ENCODE peak calls at places on chromosomes 2 and 18, in four cellular contexts. V is left cardiac atrium; L is glutamatergic neuron; N is stimulated activated CD4-positive, alpha-beta T cell treated with anti-CD3 and anti-CD28 coated beads, Interleukin-1b, Interleukin-23, amount 100 ng/mL, for 24 hours. C is an unnamed sample.

GRCh38 chr2:2879776-2880175 is 497.8 kb downstream of the EIPR1 start:
- DNase-seq in V (no peak), L (no peak), N (no peak), C (no peak)

GRCh38 chr2:226475650-226476049 is 324.0 kb downstream of the IRS1 start:
- DNase-seq in V (no peak), L (no peak), N (no peak), C (no peak)

GRCh38 chr2:180781276-180781675 is 199.1 kb upstream of the UBE2E3 start:
- DNase-seq in V (no peak), L (no peak), N (no peak), C (no peak)

GRCh38 chr2:11228692-11229091 is 73.4 kb downstream of the SLC66A3 start:
- DNase-seq in V (no peak), L (no peak), N (no peak), C (no peak)

GRCh38 chr18:58117685-58118403 is 73.8 kb downstream of the NEDD4L start:
- DNase-seq in V (peak), L (no peak), N (no peak), C (no peak)

GRCh38 chr2:159982270-159982669 is 80.1 kb downstream of the PLA2R1 start:
- DNase-seq in V (peak), L (no peak), N (no peak), C (no peak)

GRCh38 chr18:76443519-76444435 is 51.3 kb downstream of the ZNF516 start:
- DNase-seq in V (no peak), L (peak), N (no peak), C (no peak)

GRCh38 chr18:36901277-36901701 is 72.4 kb downstream of the KIAA1328 start:
- DNase-seq in V (no peak), L (no peak), N (no peak), C (no peak)

GRCh38 chr2:61356261-61356957 is 114.5 kb downstream of the USP34 start:
- DNase-seq in V (no peak), L (no peak), N (no peak), C (no peak)

GRCh38 chr2:174606336-174606735 is 8.7 kb upstream of the WIPF1 start:
- DNase-seq in V (no peak), L (no peak), N (no peak), C (no peak)

GRCh38 chr2:230219419-230220331 is at the start of gene SP110:
- DNase-seq in V (peak), L (no peak), N (peak), C (peak)

GRCh38 chr2:18750662-18751554 is 161.5 kb upstream of the NT5C1B start:
- DNase-seq in V (no peak), L (no peak), N (no peak), C (no peak)

GRCh38 chr2:219574509-219575311 is 2.6 kb downstream of the INHA start:
- DNase-seq in V (no peak), L (no peak), N (no peak), C (no peak)

GRCh38 chr2:197827618-197828017 is 23.2 kb downstream of the PLCL1 start:
- DNase-seq in V (no peak), L (no peak), N (no peak), C (no peak)

GRCh38 chr2:73856214-73856613 is 27.5 kb downstream of the STAMBP start:
- DNase-seq in V (no peak), L (no peak), N (no peak), C (no peak)

GRCh38 chr2:63539416-63540162 is 48.7 kb downstream of the WDPCP start:
- DNase-seq in V (no peak), L (no peak), N (no peak), C (no peak)